ENCODE peak calls at places on chromosomes 16 and 17, in six cellular contexts. G is skeletal muscle cell, A is GM23248, K is left kidney, H is NCI-H774, Z is non-pigmented ciliary epithelial cell. S is an unnamed sample.

GRCh38 chr17:40551874-40552768 is 13.2 kb downstream of the CCR7 start:
- DNase-seq in G (peak; percentile 99), A (peak; percentile 98), K (peak; percentile 54), H (no peak), Z (peak; percentile 90), S (no peak)

GRCh38 chr17:808003-808294 is 25.8 kb downstream of the MRM3 start:
- DNase-seq in G (no peak), A (no peak), K (no peak), H (no peak), Z (no peak), S (no peak)

GRCh38 chr17:8997994-8998628 is 23.2 kb upstream of the NTN1 start:
- DNase-seq in G (no peak), A (peak; percentile 76), K (peak; percentile 78), H (peak; percentile 12), Z (no peak), S (peak; percentile 77)

GRCh38 chr16:30740364-30741251 is 7.6 kb upstream of the PHKG2 start:
- DNase-seq in G (no peak), A (peak; percentile 91), K (peak; percentile 62), H (peak; percentile 33), Z (no peak), S (no peak)

GRCh38 chr17:2089021-2089422 is 34.1 kb downstream of the HIC1 start:
- DNase-seq in G (no peak), A (peak; percentile 86), K (no peak), H (no peak), Z (no peak), S (no peak)

GRCh38 chr17:33292184-33292980 is 713 bp downstream of the ASIC2 start:
- DNase-seq in G (no peak), A (peak; percentile 30), K (peak; percentile 85), H (no peak), Z (no peak), S (peak; percentile 29)

GRCh38 chr16:67164599-67165061 is at the start of gene HSF4:
- DNase-seq in G (no peak), A (peak; percentile 78), K (no peak), H (no peak), Z (no peak), S (no peak)

GRCh38 chr16:17921357-17921978 is 415.1 kb downstream of the NPIPA8 start:
- DNase-seq in G (no peak), A (peak; percentile 2), K (peak; percentile 25), H (no peak), Z (no peak), S (peak; percentile 56)

GRCh38 chr17:57927048-57927723 is 28.0 kb downstream of the CUEDC1 start:
- DNase-seq in G (peak; percentile 66), A (peak; percentile 74), K (peak; percentile 91), H (peak; percentile 44), Z (no peak), S (no peak)

GRCh38 chr17:19262650-19263620 is 25.8 kb downstream of the EPN2 start:
- DNase-seq in G (no peak), A (peak; percentile 84), K (no peak), H (no peak), Z (no peak), S (no peak)

GRCh38 chr17:39196820-39197331 is 593 bp downstream of the CACNB1 start:
- DNase-seq in G (no peak), A (peak; percentile 63), K (peak; percentile 89), H (peak; percentile 42), Z (no peak), S (peak; percentile 43)

GRCh38 chr17:33291248-33292183 is 1.6 kb downstream of the ASIC2 start:
- DNase-seq in G (no peak), A (peak; percentile 48), K (peak; percentile 77), H (no peak), Z (no peak), S (no peak)

GRCh38 chr17:21001813-21002221 is 41.0 kb downstream of the USP22 start:
- DNase-seq in G (no peak), A (peak; percentile 28), K (no peak), H (no peak), Z (no peak), S (no peak)

GRCh38 chr16:75760018-75760519 is 33.8 kb upstream of the CPHXL start:
- DNase-seq in G (no peak), A (no peak), K (no peak), H (no peak), Z (no peak), S (no peak)

GRCh38 chr16:23060458-23061320 is 88.6 kb downstream of the USP31 start:
- DNase-seq in G (peak; percentile 22), A (peak; percentile 78), K (peak; percentile 86), H (peak; percentile 70), Z (peak; percentile 40), S (peak; percentile 42)

GRCh38 chr17:71613996-71614395 is 506.8 kb upstream of the SOX9 start:
- DNase-seq in G (no peak), A (no peak), K (no peak), H (no peak), Z (no peak), S (no peak)

GRCh38 chr17:2421315-2422147 is 20.7 kb upstream of the MNT start:
- DNase-seq in G (no peak), A (no peak), K (peak; percentile 63), H (no peak), Z (no peak), S (no peak)

GRCh38 chr17:81941484-81942166 is 4.5 kb upstream of the PYCR1 start:
- DNase-seq in G (no peak), A (no peak), K (peak; percentile 62), H (peak; percentile 47), Z (no peak), S (no peak)

GRCh38 chr17:16922386-16923096 is 49.4 kb downstream of the TNFRSF13B start:
- DNase-seq in G (no peak), A (peak; percentile 20), K (no peak), H (no peak), Z (no peak), S (no peak)

GRCh38 chr16:54266363-54266955 is 20.1 kb downstream of the IRX3 start:
- DNase-seq in G (no peak), A (peak; percentile 53), K (no peak), H (no peak), Z (no peak), S (no peak)

GRCh38 chr17:7466644-7467341 is 12.6 kb downstream of the ZBTB4 start:
- DNase-seq in G (no peak), A (peak; percentile 40), K (no peak), H (no peak), Z (no peak), S (no peak)

GRCh38 chr17:74123350-74123749 is 80.1 kb upstream of the RPL38 start:
- DNase-seq in G (no peak), A (peak; percentile 54), K (peak; percentile 46), H (no peak), Z (no peak), S (no peak)

GRCh38 chr17:17572010-17572785 is 19.3 kb downstream of the PEMT start:
- DNase-seq in G (no peak), A (no peak), K (no peak), H (no peak), Z (no peak), S (no peak)

GRCh38 chr17:68698761-68699160 is 97.6 kb upstream of the FAM20A start:
- DNase-seq in G (no peak), A (peak; percentile 14), K (no peak), H (no peak), Z (no peak), S (no peak)

GRCh38 chr16:67199808-67200198 is 872 bp downstream of the ELMO3 start:
- DNase-seq in G (no peak), A (no peak), K (peak; percentile 21), H (no peak), Z (no peak), S (no peak)

GRCh38 chr17:51439395-51440229 is 179.3 kb downstream of the UTP18 start:
- DNase-seq in G (no peak), A (no peak), K (peak; percentile 36), H (peak; percentile 77), Z (no peak), S (no peak)

GRCh38 chr16:47657977-47658376 is 196.8 kb downstream of the PHKB start:
- DNase-seq in G (no peak), A (no peak), K (no peak), H (no peak), Z (no peak), S (no peak)

GRCh38 chr16:21277927-21278706 is at the start of gene CRYM:
- DNase-seq in G (no peak), A (peak; percentile 68), K (peak; percentile 79), H (peak; percentile 56), Z (no peak), S (peak; percentile 63)

S was measured in GM19239.